ENCODE peak calls at places on chromosomes 6 and 20, in four cellular contexts. One of them, this sample, is unnamed.
A peak's percentile ranks its signal among the peaks of the same experiment; 100 is the strongest.

GRCh38 chr20:57384953-57385761 is 6.0 kb upstream of the RBM38 start:
- DNase-seq in HFF-Myc: no peak
- DNase-seq in stomach: no peak
- DNase-seq in cardiac fibroblast: no peak
- DNase-seq in this sample: no peak

GRCh38 chr6:168908887-168909286 is 344.8 kb downstream of the THBS2 start:
- DNase-seq in HFF-Myc: no peak
- DNase-seq in stomach: no peak
- DNase-seq in cardiac fibroblast: peak; percentile 65
- DNase-seq in this sample: peak; percentile 53

GRCh38 chr6:76701610-76702009 is 629.1 kb upstream of the IMPG1 start:
- DNase-seq in HFF-Myc: no peak
- DNase-seq in stomach: no peak
- DNase-seq in cardiac fibroblast: peak; percentile 48
- DNase-seq in this sample: peak; percentile 3

GRCh38 chr6:1336246-1336843 is 24.4 kb downstream of the FOXQ1 start:
- DNase-seq in HFF-Myc: no peak
- DNase-seq in stomach: peak; percentile 76
- DNase-seq in cardiac fibroblast: no peak
- DNase-seq in this sample: no peak

GRCh38 chr6:154041001-154041400 is 2.0 kb downstream of the OPRM1 start:
- DNase-seq in HFF-Myc: no peak
- DNase-seq in stomach: no peak
- DNase-seq in cardiac fibroblast: no peak
- DNase-seq in this sample: no peak

GRCh38 chr6:121055572-121056163 is 278.6 kb downstream of the TBC1D32 start:
- DNase-seq in HFF-Myc: peak; percentile 30
- DNase-seq in stomach: no peak
- DNase-seq in cardiac fibroblast: peak; percentile 71
- DNase-seq in this sample: peak; percentile 64

GRCh38 chr6:112701201-112701600 is 354.1 kb downstream of the RFPL4B start:
- DNase-seq in HFF-Myc: no peak
- DNase-seq in stomach: no peak
- DNase-seq in cardiac fibroblast: peak; percentile 43
- DNase-seq in this sample: peak; percentile 41

GRCh38 chr6:14241255-14242070 is 123.9 kb downstream of the CD83 start:
- DNase-seq in HFF-Myc: no peak
- DNase-seq in stomach: no peak
- DNase-seq in cardiac fibroblast: no peak
- DNase-seq in this sample: no peak

GRCh38 chr6:47126647-47127339 is 84.7 kb upstream of the ADGRF1 start:
- DNase-seq in HFF-Myc: no peak
- DNase-seq in stomach: no peak
- DNase-seq in cardiac fibroblast: peak; percentile 66
- DNase-seq in this sample: no peak

GRCh38 chr20:33653218-33653899 is 8.8 kb upstream of the C20orf144 start:
- DNase-seq in HFF-Myc: no peak
- DNase-seq in stomach: peak; percentile 71
- DNase-seq in cardiac fibroblast: peak; percentile 78
- DNase-seq in this sample: peak; percentile 61

GRCh38 chr20:32685541-32686529 is 12.1 kb upstream of the C20orf203 start:
- DNase-seq in HFF-Myc: peak; percentile 82
- DNase-seq in stomach: no peak
- DNase-seq in cardiac fibroblast: peak; percentile 86
- DNase-seq in this sample: peak; percentile 88

GRCh38 chr20:62063601-62063980 is 2.1 kb downstream of the TAF4 start:
- DNase-seq in HFF-Myc: no peak
- DNase-seq in stomach: no peak
- DNase-seq in cardiac fibroblast: peak; percentile 29
- DNase-seq in this sample: peak; percentile 25

GRCh38 chr20:16123623-16124022 is 449.6 kb downstream of the KIF16B start:
- DNase-seq in HFF-Myc: no peak
- DNase-seq in stomach: no peak
- DNase-seq in cardiac fibroblast: no peak
- DNase-seq in this sample: no peak

GRCh38 chr20:56400001-56400640 is 7.7 kb downstream of the CSTF1 start:
- DNase-seq in HFF-Myc: peak; percentile 69
- DNase-seq in stomach: peak; percentile 44
- DNase-seq in cardiac fibroblast: peak; percentile 91
- DNase-seq in this sample: peak; percentile 80

GRCh38 chr20:2751868-2752630 is 48.4 kb downstream of the CPXM1 start:
- DNase-seq in HFF-Myc: no peak
- DNase-seq in stomach: peak; percentile 43
- DNase-seq in cardiac fibroblast: no peak
- DNase-seq in this sample: no peak

GRCh38 chr6:24537771-24538385 is 43.1 kb downstream of the ALDH5A1 start:
- DNase-seq in HFF-Myc: no peak
- DNase-seq in stomach: no peak
- DNase-seq in cardiac fibroblast: no peak
- DNase-seq in this sample: no peak

GRCh38 chr6:125363010-125363359 is 61.2 kb upstream of the HDDC2 start:
- DNase-seq in HFF-Myc: no peak
- DNase-seq in stomach: no peak
- DNase-seq in cardiac fibroblast: no peak
- DNase-seq in this sample: peak; percentile 68

GRCh38 chr6:30013296-30013922 is 47.7 kb upstream of the POLR1H start:
- DNase-seq in HFF-Myc: no peak
- DNase-seq in stomach: no peak
- DNase-seq in cardiac fibroblast: no peak
- DNase-seq in this sample: no peak

GRCh38 chr6:26493258-26493657 is 6.8 kb upstream of the BTN1A1 start:
- DNase-seq in HFF-Myc: no peak
- DNase-seq in stomach: no peak
- DNase-seq in cardiac fibroblast: peak; percentile 51
- DNase-seq in this sample: no peak

GRCh38 chr20:24672886-24673677 is 203.7 kb downstream of the SYNDIG1 start:
- DNase-seq in HFF-Myc: peak; percentile 87
- DNase-seq in stomach: no peak
- DNase-seq in cardiac fibroblast: peak; percentile 92
- DNase-seq in this sample: peak; percentile 98

GRCh38 chr6:26025047-26025893 is 62.0 kb upstream of the HFE start:
- DNase-seq in HFF-Myc: no peak
- DNase-seq in stomach: no peak
- DNase-seq in cardiac fibroblast: peak; percentile 85
- DNase-seq in this sample: peak; percentile 71

GRCh38 chr6:44051516-44051915 is 75.7 kb downstream of the MRPL14 start:
- DNase-seq in HFF-Myc: no peak
- DNase-seq in stomach: no peak
- DNase-seq in cardiac fibroblast: peak; percentile 76
- DNase-seq in this sample: peak; percentile 87

GRCh38 chr20:7758436-7758835 is 181.8 kb downstream of the HAO1 start:
- DNase-seq in HFF-Myc: no peak
- DNase-seq in stomach: no peak
- DNase-seq in cardiac fibroblast: peak; percentile 11
- DNase-seq in this sample: peak; percentile 51

GRCh38 chr6:114762145-114762544 is 419.3 kb upstream of the HS3ST5 start:
- DNase-seq in HFF-Myc: no peak
- DNase-seq in stomach: no peak
- DNase-seq in cardiac fibroblast: no peak
- DNase-seq in this sample: no peak

GRCh38 chr20:45445805-45446562 is 23.6 kb upstream of the WFDC2 start:
- DNase-seq in HFF-Myc: no peak
- DNase-seq in stomach: no peak
- DNase-seq in cardiac fibroblast: peak; percentile 14
- DNase-seq in this sample: no peak

GRCh38 chr6:154354265-154354777 is 2.3 kb downstream of the IPCEF1 start:
- DNase-seq in HFF-Myc: no peak
- DNase-seq in stomach: no peak
- DNase-seq in cardiac fibroblast: no peak
- DNase-seq in this sample: no peak

GRCh38 chr6:56482525-56482924 is 160.2 kb downstream of the DST start:
- DNase-seq in HFF-Myc: no peak
- DNase-seq in stomach: peak; percentile 41
- DNase-seq in cardiac fibroblast: no peak
- DNase-seq in this sample: no peak

GRCh38 chr6:115415378-115415777 is 645.3 kb downstream of the FRK start:
- DNase-seq in HFF-Myc: no peak
- DNase-seq in stomach: no peak
- DNase-seq in cardiac fibroblast: no peak
- DNase-seq in this sample: no peak

GRCh38 chr6:150897400-150897943 is 32.0 kb downstream of the MTHFD1L start:
- DNase-seq in HFF-Myc: no peak
- DNase-seq in stomach: no peak
- DNase-seq in cardiac fibroblast: no peak
- DNase-seq in this sample: no peak

GRCh38 chr6:109867970-109868358 is 110.1 kb upstream of the GPR6 start:
- DNase-seq in HFF-Myc: peak; percentile 46
- DNase-seq in stomach: no peak
- DNase-seq in cardiac fibroblast: peak; percentile 57
- DNase-seq in this sample: peak; percentile 48

GRCh38 chr6:39188577-39188976 is 40.7 kb downstream of the KCNK5 start:
- DNase-seq in HFF-Myc: no peak
- DNase-seq in stomach: no peak
- DNase-seq in cardiac fibroblast: no peak
- DNase-seq in this sample: no peak

GRCh38 chr6:97465877-97466710 is 183.1 kb upstream of the MMS22L start:
- DNase-seq in HFF-Myc: no peak
- DNase-seq in stomach: no peak
- DNase-seq in cardiac fibroblast: no peak
- DNase-seq in this sample: no peak

GRCh38 chr6:7137335-7138106 is 29.8 kb downstream of the RREB1 start:
- DNase-seq in HFF-Myc: no peak
- DNase-seq in stomach: no peak
- DNase-seq in cardiac fibroblast: peak; percentile 62
- DNase-seq in this sample: peak; percentile 68

GRCh38 chr6:82270791-82271392 is 23.3 kb upstream of the IBTK start:
- DNase-seq in HFF-Myc: no peak
- DNase-seq in stomach: no peak
- DNase-seq in cardiac fibroblast: peak; percentile 54
- DNase-seq in this sample: peak; percentile 50
- TF ChIP-seq CTCF in HFF-Myc: peak; percentile 28
- TF ChIP-seq CTCF in stomach: peak; percentile 52
- TF ChIP-seq CTCF in cardiac fibroblast: peak; percentile 47
- TF ChIP-seq CTCF in this sample: peak; percentile 51

GRCh38 chr20:58895099-58895795 is 42.7 kb downstream of the GNAS start:
- DNase-seq in HFF-Myc: no peak
- DNase-seq in stomach: no peak
- DNase-seq in cardiac fibroblast: no peak
- DNase-seq in this sample: no peak

GRCh38 chr20:58892932-58893224 is 40.4 kb downstream of the GNAS start:
- DNase-seq in HFF-Myc: no peak
- DNase-seq in stomach: no peak
- DNase-seq in cardiac fibroblast: no peak
- DNase-seq in this sample: no peak

GRCh38 chr20:58893355-58894151 is 41.0 kb downstream of the GNAS start:
- DNase-seq in HFF-Myc: no peak
- DNase-seq in stomach: no peak
- DNase-seq in cardiac fibroblast: no peak
- DNase-seq in this sample: no peak

GRCh38 chr20:58895796-58896180 is 43.3 kb downstream of the GNAS start:
- DNase-seq in HFF-Myc: no peak
- DNase-seq in stomach: no peak
- DNase-seq in cardiac fibroblast: no peak
- DNase-seq in this sample: no peak

GRCh38 chr20:58894652-58895051 is 42.1 kb downstream of the GNAS start:
- DNase-seq in HFF-Myc: no peak
- DNase-seq in stomach: no peak
- DNase-seq in cardiac fibroblast: no peak
- DNase-seq in this sample: no peak
- H3K4me3 ChIP-seq in HFF-Myc: peak overlapping the region; percentile 62
- H3K4me3 ChIP-seq in stomach: no peak overlapping the region
- H3K4me3 ChIP-seq in cardiac fibroblast: no peak overlapping the region
- H3K4me3 ChIP-seq in this sample: no peak overlapping the region

GRCh38 chr20:49165611-49166010 is 22.5 kb downstream of the STAU1 start:
- DNase-seq in HFF-Myc: no peak
- DNase-seq in stomach: no peak
- DNase-seq in cardiac fibroblast: no peak
- DNase-seq in this sample: no peak
- TF ChIP-seq CTCF in HFF-Myc: no peak
- TF ChIP-seq CTCF in stomach: no peak
- TF ChIP-seq CTCF in cardiac fibroblast: no peak
- TF ChIP-seq CTCF in this sample: no peak

GRCh38 chr6:144104488-144104887 is 9.1 kb upstream of the SF3B5 start:
- DNase-seq in HFF-Myc: no peak
- DNase-seq in stomach: no peak
- DNase-seq in cardiac fibroblast: no peak
- DNase-seq in this sample: no peak
- H3K4me3 ChIP-seq in HFF-Myc: no peak overlapping the region
- H3K4me3 ChIP-seq in stomach: no peak overlapping the region
- H3K4me3 ChIP-seq in cardiac fibroblast: no peak overlapping the region
- H3K4me3 ChIP-seq in this sample: no peak overlapping the region

GRCh38 chr20:35947489-35947888 is 6.8 kb downstream of the SCAND1 start:
- DNase-seq in HFF-Myc: no peak
- DNase-seq in stomach: no peak
- DNase-seq in cardiac fibroblast: peak; percentile 18
- DNase-seq in this sample: no peak
- TF ChIP-seq CTCF in HFF-Myc: peak; percentile 49
- TF ChIP-seq CTCF in stomach: no peak
- TF ChIP-seq CTCF in cardiac fibroblast: peak; percentile 37
- TF ChIP-seq CTCF in this sample: peak; percentile 37

GRCh38 chr20:19903168-19903676 is 113.9 kb upstream of the NAA20 start:
- DNase-seq in HFF-Myc: no peak
- DNase-seq in stomach: peak; percentile 44
- DNase-seq in cardiac fibroblast: peak; percentile 45
- DNase-seq in this sample: peak; percentile 30
- H3K4me3 ChIP-seq in HFF-Myc: no peak overlapping the region
- H3K4me3 ChIP-seq in stomach: no peak overlapping the region
- H3K4me3 ChIP-seq in cardiac fibroblast: no peak overlapping the region
- H3K4me3 ChIP-seq in this sample: no peak overlapping the region

GRCh38 chr6:128617285-128617684 is 96.9 kb upstream of the PTPRK start:
- DNase-seq in HFF-Myc: no peak
- DNase-seq in stomach: no peak
- DNase-seq in cardiac fibroblast: no peak
- DNase-seq in this sample: no peak
- TF ChIP-seq CTCF in HFF-Myc: no peak
- TF ChIP-seq CTCF in stomach: no peak
- TF ChIP-seq CTCF in cardiac fibroblast: no peak
- TF ChIP-seq CTCF in this sample: no peak

GRCh38 chr6:2481307-2481706 is 235.9 kb upstream of the GMDS start:
- DNase-seq in HFF-Myc: no peak
- DNase-seq in stomach: no peak
- DNase-seq in cardiac fibroblast: no peak
- DNase-seq in this sample: no peak
- H3K4me3 ChIP-seq in HFF-Myc: no peak overlapping the region
- H3K4me3 ChIP-seq in stomach: no peak overlapping the region
- H3K4me3 ChIP-seq in cardiac fibroblast: no peak overlapping the region
- H3K4me3 ChIP-seq in this sample: no peak overlapping the region

DNA sequence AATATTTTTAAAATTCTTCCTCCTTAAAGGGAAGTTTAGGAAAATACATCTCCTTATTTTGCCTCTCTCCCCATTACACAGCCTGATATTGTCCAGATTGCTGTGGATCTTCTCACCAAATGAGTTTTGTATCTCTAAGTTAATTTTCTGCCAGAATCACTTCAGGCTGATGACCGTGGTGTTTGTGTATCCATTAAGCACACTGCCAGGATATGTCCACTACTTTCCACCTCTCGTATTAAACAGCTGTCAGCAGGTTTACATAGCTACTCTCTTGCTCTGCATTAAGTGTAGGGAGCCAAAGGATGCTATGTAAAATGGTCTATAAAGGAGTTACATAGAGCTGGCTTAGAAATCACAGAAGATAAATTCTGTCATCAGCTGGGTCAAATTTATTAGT is 201.1 kb downstream of the ZFAND3 start:
- DNase-seq in HFF-Myc: no peak
- DNase-seq in stomach: no peak
- DNase-seq in cardiac fibroblast: no peak
- DNase-seq in this sample: no peak
- TF ChIP-seq CTCF in HFF-Myc: no peak
- TF ChIP-seq CTCF in stomach: no peak
- TF ChIP-seq CTCF in cardiac fibroblast: no peak
- TF ChIP-seq CTCF in this sample: no peak